ENCODE peak calls at places on chromosomes 13 and 19, in six cellular contexts. N, D, T, L, V and B are unnamed samples.
A peak's percentile ranks its signal among the peaks of the same experiment; 100 is the strongest.

GRCh38 chr13:76667551-76667950 is 218.7 kb downstream of the KCTD12 start:
- DNase-seq in N (peak; percentile 20), D (no peak), T (no peak), L (peak; percentile 35), V (no peak), B (peak; percentile 75)

GRCh38 chr19:5973867-5974635 is 3.9 kb downstream of the RANBP3 start:
- DNase-seq in N (no peak), D (no peak), T (no peak), L (no peak), V (no peak), B (no peak)

GRCh38 chr13:44240611-44241010 is 133.0 kb upstream of the SERP2 start:
- DNase-seq in N (no peak), D (no peak), T (no peak), L (no peak), V (no peak), B (no peak)

GRCh38 chr13:67366533-67366932 is 136.4 kb upstream of the PCDH9 start:
- DNase-seq in N (no peak), D (no peak), T (no peak), L (no peak), V (no peak), B (peak; percentile 49)

GRCh38 chr13:49240017-49240416 is 7.7 kb upstream of the CDADC1 start:
- DNase-seq in N (no peak), D (no peak), T (no peak), L (no peak), V (peak; percentile 29), B (peak; percentile 49)

GRCh38 chr13:31477961-31478360 is 261.4 kb upstream of the RXFP2 start:
- DNase-seq in N (no peak), D (no peak), T (no peak), L (no peak), V (no peak), B (no peak)

GRCh38 chr19:31140717-31141116 is 208.5 kb downstream of the TSHZ3 start:
- DNase-seq in N (no peak), D (no peak), T (no peak), L (no peak), V (no peak), B (peak; percentile 12)

GRCh38 chr13:26132756-26133155 is 80.9 kb upstream of the SHISA2 start:
- DNase-seq in N (peak; percentile 7), D (no peak), T (no peak), L (no peak), V (no peak), B (peak; percentile 67)

GRCh38 chr13:108595416-108596257 is 33.8 kb upstream of the MYO16 start:
- DNase-seq in N (no peak), D (peak; percentile 5), T (no peak), L (no peak), V (no peak), B (no peak)

GRCh38 chr13:102870677-102871415 is 25.0 kb downstream of the ERCC5 start:
- DNase-seq in N (peak; percentile 73), D (peak; percentile 77), T (no peak), L (no peak), V (peak; percentile 29), B (peak; percentile 89)

GRCh38 chr13:100298691-100299090 is 209.8 kb downstream of the PCCA start:
- DNase-seq in N (no peak), D (no peak), T (no peak), L (no peak), V (no peak), B (no peak)

GRCh38 chr13:46712524-46712923 is 84.4 kb downstream of the ESD start:
- DNase-seq in N (no peak), D (no peak), T (no peak), L (peak; percentile 1), V (no peak), B (peak; percentile 31)

GRCh38 chr13:104597554-104598240 is 1531.5 kb upstream of the SLC10A2 start:
- DNase-seq in N (no peak), D (no peak), T (no peak), L (no peak), V (no peak), B (no peak)

GRCh38 chr13:102295316-102296048 is 106.4 kb downstream of the FGF14 start:
- DNase-seq in N (peak; percentile 37), D (no peak), T (no peak), L (no peak), V (no peak), B (peak; percentile 94)

GRCh38 chr19:3603121-3603841 is 3.4 kb downstream of the TBXA2R start:
- DNase-seq in N (peak; percentile 69), D (no peak), T (no peak), L (no peak), V (no peak), B (no peak)

GRCh38 chr13:73880365-73880764 is 253.8 kb downstream of the KLF12 start:
- DNase-seq in N (no peak), D (no peak), T (no peak), L (no peak), V (no peak), B (no peak)

GRCh38 chr19:50258918-50259372 is 55.5 kb downstream of the MYH14 start:
- DNase-seq in N (no peak), D (no peak), T (no peak), L (no peak), V (no peak), B (no peak)

GRCh38 chr13:98144501-98145350 is 1.8 kb downstream of the FARP1 start:
- DNase-seq in N (peak; percentile 64), D (peak; percentile 24), T (no peak), L (no peak), V (no peak), B (peak; percentile 56)

GRCh38 chr19:48659768-48660167 is 13.0 kb downstream of the NTN5 start:
- DNase-seq in N (no peak), D (no peak), T (no peak), L (peak; percentile 57), V (no peak), B (peak; percentile 66)

GRCh38 chr13:27339299-27339698 is 68.7 kb downstream of the RASL11A start:
- DNase-seq in N (peak; percentile 24), D (no peak), T (no peak), L (no peak), V (peak; percentile 23), B (peak; percentile 56)

GRCh38 chr13:29547135-29547534 is 48.4 kb downstream of the SLC7A1 start:
- DNase-seq in N (no peak), D (no peak), T (no peak), L (no peak), V (no peak), B (peak; percentile 24)

GRCh38 chr13:80276371-80277289 is 64.3 kb downstream of the SPRY2 start:
- DNase-seq in N (peak; percentile 10), D (peak; percentile 45), T (no peak), L (peak; percentile 97), V (no peak), B (no peak)

GRCh38 chr13:93496985-93497673 is 270.5 kb downstream of the GPC6 start:
- DNase-seq in N (no peak), D (no peak), T (no peak), L (peak; percentile 67), V (no peak), B (no peak)

GRCh38 chr19:36577271-36577996 is 4.3 kb upstream of the ZNF529 start:
- DNase-seq in N (no peak), D (no peak), T (no peak), L (no peak), V (no peak), B (peak; percentile 14)

GRCh38 chr13:76848596-76848995 is 37.6 kb downstream of the KCTD12 start:
- DNase-seq in N (no peak), D (no peak), T (peak; percentile 28), L (no peak), V (no peak), B (peak; percentile 44)

GRCh38 chr13:33228645-33229445 is 56.7 kb downstream of the STARD13 start:
- DNase-seq in N (peak; percentile 20), D (no peak), T (no peak), L (peak; percentile 10), V (no peak), B (peak; percentile 57)

GRCh38 chr13:44093607-44094583 is 214.2 kb downstream of the LACC1 start:
- DNase-seq in N (no peak), D (no peak), T (no peak), L (peak; percentile 54), V (no peak), B (no peak)

GRCh38 chr19:27775395-27775794 is 1437.6 kb downstream of the UQCRFS1 start:
- DNase-seq in N (no peak), D (no peak), T (no peak), L (no peak), V (no peak), B (no peak)

GRCh38 chr19:7168941-7169340 is 99.4 kb downstream of the ZNF557 start:
- DNase-seq in N (no peak), D (no peak), T (no peak), L (no peak), V (no peak), B (no peak)

GRCh38 chr19:39542198-39542597 is 2.2 kb upstream of the EID2 start:
- DNase-seq in N (no peak), D (peak; percentile 12), T (no peak), L (no peak), V (no peak), B (no peak)